ENCODE peak calls at places on chromosome 15, in ten cellular contexts. Z, A, P, S, K, D, Y, C, I and B are unnamed samples.

GRCh38 chr15:45129651-45130129 is at the start of the genes DUOX1 and DUOXA1:
- DNase-seq in P (no peak), D (no peak), S (peak; percentile 47), K (peak; percentile 63), Z (no peak), I (peak; percentile 32), C (peak; percentile 85), A (no peak), Y (no peak), B (no peak)

GRCh38 chr15:98737122-98737521 is 88.8 kb downstream of the IGF1R start:
- DNase-seq in S (no peak), D (no peak), A (no peak), Z (no peak), C (no peak), I (no peak), P (no peak), Y (no peak), K (no peak), B (no peak)

GRCh38 chr15:48340111-48340510 is 8.9 kb downstream of the DUT start:
- DNase-seq in Y (no peak), Z (no peak), K (no peak), I (no peak), A (no peak), P (no peak), D (no peak), C (no peak), S (no peak), B (no peak)

GRCh38 chr15:31446546-31446945 is 119.9 kb downstream of the KLF13 start:
- DNase-seq in Z (no peak), Y (no peak), S (no peak), A (no peak), K (no peak), D (no peak), C (no peak), P (no peak), I (no peak), B (no peak)

GRCh38 chr15:91268510-91268909 is 168.5 kb downstream of the SV2B start:
- DNase-seq in K (no peak), I (no peak), D (peak; percentile 32), Y (peak; percentile 11), A (no peak), C (no peak), Z (no peak), S (no peak), P (no peak), B (no peak)

GRCh38 chr15:49558924-49559323 is 61.7 kb downstream of the FAM227B start:
- DNase-seq in Y (peak; percentile 7), C (no peak), P (peak; percentile 21), A (no peak), Z (peak; percentile 26), I (no peak), K (no peak), D (no peak), S (no peak), B (no peak)

GRCh38 chr15:70261083-70261482 is 163.4 kb upstream of the TLE3 start:
- DNase-seq in I (no peak), C (no peak), D (no peak), Y (no peak), P (no peak), K (no peak), Z (no peak), S (no peak), A (no peak), B (no peak)

GRCh38 chr15:72585025-72585424 is 69.5 kb upstream of the GOLGA6B start:
- DNase-seq in A (no peak), Y (no peak), P (no peak), Z (no peak), C (no peak), D (no peak), S (no peak), I (no peak), K (no peak), B (no peak)

GRCh38 chr15:43441316-43441715 is 51.6 kb downstream of the TP53BP1 start:
- DNase-seq in K (no peak), I (no peak), Y (peak; percentile 32), D (peak; percentile 38), A (no peak), C (no peak), S (no peak), Z (peak; percentile 60), P (peak; percentile 37), B (peak; percentile 8)

GRCh38 chr15:40252438-40253178 is 13.7 kb downstream of the PAK6 start:
- DNase-seq in S (peak; percentile 31), Y (no peak), P (no peak), C (peak; percentile 70), K (peak; percentile 61), A (no peak), I (no peak), Z (peak; percentile 27), D (no peak), B (no peak)

DNA sequence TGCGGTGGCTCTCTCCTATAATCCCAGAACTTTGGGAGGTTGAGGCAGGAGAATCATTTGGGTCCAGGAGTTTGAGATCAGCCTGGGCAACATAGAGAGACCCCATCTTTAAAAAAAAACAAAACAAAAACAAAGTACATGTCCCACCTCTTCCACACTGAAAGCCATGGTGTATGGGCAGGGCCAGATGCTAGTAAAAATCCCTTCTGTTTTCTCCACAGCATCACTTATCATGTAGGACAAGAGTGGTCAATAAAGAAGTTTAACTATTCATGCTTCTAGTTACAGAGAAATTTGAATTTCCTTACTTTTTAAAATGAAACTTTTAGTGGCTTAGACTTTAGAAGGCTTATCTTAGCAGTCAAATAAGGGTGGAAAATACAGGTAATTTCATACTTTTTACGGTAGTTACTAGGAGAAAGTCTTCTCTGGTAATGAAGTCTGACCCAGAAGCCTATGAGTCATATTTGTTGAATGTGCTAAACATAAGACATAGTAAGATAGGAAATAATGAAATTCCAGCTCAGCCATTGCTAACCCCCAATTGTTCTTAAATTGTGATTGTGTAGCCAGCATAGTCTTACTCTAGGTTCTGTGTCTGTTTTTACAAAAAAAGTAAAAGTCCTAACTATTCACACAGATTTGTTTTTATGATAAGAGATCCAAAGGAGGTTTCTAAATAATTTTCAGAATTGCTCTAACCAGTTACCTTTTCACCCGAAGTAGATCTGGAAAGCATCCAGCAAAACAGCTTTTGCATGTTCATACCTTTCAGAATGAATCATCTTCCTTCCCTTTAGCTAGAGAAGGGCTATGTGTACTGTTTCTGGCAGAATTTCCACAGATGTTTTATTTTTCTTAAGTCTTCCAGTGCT is 16.4 kb upstream of the ZNF609 start:
- DNase-seq in I (no peak), Y (peak; percentile 79), A (no peak), K (no peak), C (no peak), Z (peak; percentile 88), D (peak; percentile 83), S (no peak), P (peak; percentile 69), B (no peak)
- H3K4me3 ChIP-seq in I (no peak overlapping the region), Y (no peak overlapping the region), A (no peak overlapping the region), K (no peak overlapping the region), C (no peak overlapping the region), Z (no peak overlapping the region), D (peak overlapping the region; percentile 15), S (no peak overlapping the region), P (no peak overlapping the region), B (no peak overlapping the region)

DNA sequence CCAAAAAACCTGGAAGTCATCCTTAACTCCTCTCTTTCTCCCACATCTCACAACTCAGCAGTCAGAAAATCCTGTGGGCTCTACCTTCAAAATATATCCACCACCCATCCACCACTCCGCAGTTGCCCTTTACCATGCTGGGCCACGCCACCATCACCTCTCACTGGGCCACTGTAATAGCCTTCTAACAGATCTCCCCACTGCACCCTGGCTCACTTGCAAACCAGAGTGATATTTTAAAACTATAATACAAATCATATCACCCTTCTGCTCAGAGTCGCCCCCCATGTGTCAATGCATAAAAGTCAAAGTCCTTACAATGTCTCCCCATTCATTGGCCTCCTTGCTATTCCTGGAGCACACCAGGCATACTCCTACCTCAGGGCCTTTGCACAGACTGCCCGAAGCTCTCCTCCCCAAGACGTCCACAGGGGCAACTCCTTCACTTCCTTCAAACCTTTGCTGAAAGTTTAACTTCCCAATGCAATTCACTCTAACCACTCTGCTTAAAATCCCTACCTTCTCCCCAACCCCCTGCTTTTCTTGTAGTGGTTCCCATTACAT is 1.5 kb upstream of the LIPC start:
- DNase-seq in P (no peak), Y (no peak), D (no peak), S (no peak), I (no peak), Z (no peak), K (no peak), A (no peak), C (no peak), B (no peak)
- H3K4me3 ChIP-seq in P (no peak overlapping the region), Y (no peak overlapping the region), D (no peak overlapping the region), S (no peak overlapping the region), I (no peak overlapping the region), Z (no peak overlapping the region), K (no peak overlapping the region), A (no peak overlapping the region), C (no peak overlapping the region), B (no peak overlapping the region)

GRCh38 chr15:81133782-81134461 is at the start of gene CFAP161:
- DNase-seq in Z (peak; percentile 77), D (no peak), Y (peak; percentile 75), S (peak; percentile 84), P (peak; percentile 38), C (peak; percentile 75), A (no peak), I (peak; percentile 76), K (peak; percentile 44), B (no peak)
- H3K4me3 ChIP-seq in Z (peak within 1 kb of the TSS; percentile 46), D (no peak within 1 kb of the TSS), Y (peak within 1 kb of the TSS; percentile 51), S (peak within 1 kb of the TSS; percentile 52), P (peak within 1 kb of the TSS; percentile 40), C (peak within 1 kb of the TSS; percentile 43), A (no peak within 1 kb of the TSS), I (peak within 1 kb of the TSS; percentile 34), K (peak within 1 kb of the TSS; percentile 6), B (no peak within 1 kb of the TSS)

DNA sequence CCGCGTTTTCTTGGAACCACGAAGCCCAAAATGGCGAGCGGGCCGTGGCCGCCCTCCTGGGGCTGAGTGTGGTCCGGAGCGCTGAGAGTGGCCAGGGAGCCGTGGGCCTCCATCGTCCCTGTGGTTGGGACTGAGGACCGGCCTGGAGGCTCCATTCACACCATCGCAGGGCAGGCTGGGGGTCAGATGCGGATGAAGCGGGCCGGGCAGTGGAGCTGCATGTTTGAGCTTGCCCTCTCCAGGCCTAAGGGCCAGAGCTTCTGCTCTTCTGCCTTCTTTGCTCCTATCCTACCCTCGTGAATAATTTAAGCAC is 44.8 kb upstream of the POLG start:
- DNase-seq in K (no peak), A (no peak), C (no peak), I (no peak), P (no peak), Y (no peak), Z (no peak), S (no peak), D (no peak), B (no peak)
- H3K4me3 ChIP-seq in K (no peak overlapping the region), A (peak overlapping the region; percentile 15), C (no peak overlapping the region), I (peak overlapping the region; percentile 49), P (no peak overlapping the region), Y (no peak overlapping the region), Z (no peak overlapping the region), S (peak overlapping the region; percentile 61), D (no peak overlapping the region), B (no peak overlapping the region)